ENCODE peak calls at places on chromosome 3, in six cellular contexts. U, P, R, V, T and Z are unnamed samples.

GRCh38 chr3:94210256-94210655 is 147.4 kb downstream of the NSUN3 start:
- DNase-seq in U (no peak), R (no peak), V (no peak), P (no peak), T (no peak), Z (no peak)

GRCh38 chr3:189258261-189258660 is 86.5 kb downstream of the TPRG1 start:
- DNase-seq in P (no peak), V (no peak), R (no peak), T (no peak), U (peak; percentile 52), Z (no peak)

GRCh38 chr3:142953443-142953842 is 10.0 kb downstream of the PAQR9 start:
- DNase-seq in R (no peak), P (no peak), V (no peak), U (no peak), T (no peak), Z (no peak)

GRCh38 chr3:150062492-150062891 is 91.8 kb upstream of the PFN2 start:
- DNase-seq in U (no peak), P (peak; percentile 84), V (no peak), T (no peak), R (no peak), Z (no peak)

GRCh38 chr3:39125837-39126500 is 18.5 kb downstream of the TTC21A start:
- DNase-seq in T (no peak), P (no peak), R (no peak), V (peak; percentile 28), U (no peak), Z (no peak)

GRCh38 chr3:128730521-128730920 is 4.5 kb downstream of the RAB7A start:
- DNase-seq in V (no peak), T (no peak), P (no peak), U (no peak), R (no peak), Z (no peak)

GRCh38 chr3:187211532-187212274 is 14.4 kb downstream of the RTP1 start:
- DNase-seq in T (no peak), P (no peak), U (no peak), V (no peak), R (no peak), Z (no peak)

GRCh38 chr3:50274371-50275104 is 4.3 kb upstream of the LSMEM2 start:
- DNase-seq in P (no peak), U (peak; percentile 91), R (peak; percentile 90), T (no peak), V (peak; percentile 60), Z (no peak)

GRCh38 chr3:158847885-158848284 is 46.0 kb downstream of the MFSD1 start:
- DNase-seq in R (no peak), P (no peak), U (no peak), V (no peak), T (no peak), Z (no peak)

GRCh38 chr3:61060421-61060861 is 190.8 kb downstream of the FHIT start:
- DNase-seq in T (no peak), P (no peak), V (peak; percentile 44), U (no peak), R (no peak), Z (no peak)
- H3K4me1 ChIP-seq in T (no peaks in the 10 kb centered on the region), P (no peaks in the 10 kb centered on the region), V (peaks cover 12% of the 10 kb centered on the region), U (no peaks in the 10 kb centered on the region), R (no peaks in the 10 kb centered on the region), Z (no peaks in the 10 kb centered on the region)

DNA sequence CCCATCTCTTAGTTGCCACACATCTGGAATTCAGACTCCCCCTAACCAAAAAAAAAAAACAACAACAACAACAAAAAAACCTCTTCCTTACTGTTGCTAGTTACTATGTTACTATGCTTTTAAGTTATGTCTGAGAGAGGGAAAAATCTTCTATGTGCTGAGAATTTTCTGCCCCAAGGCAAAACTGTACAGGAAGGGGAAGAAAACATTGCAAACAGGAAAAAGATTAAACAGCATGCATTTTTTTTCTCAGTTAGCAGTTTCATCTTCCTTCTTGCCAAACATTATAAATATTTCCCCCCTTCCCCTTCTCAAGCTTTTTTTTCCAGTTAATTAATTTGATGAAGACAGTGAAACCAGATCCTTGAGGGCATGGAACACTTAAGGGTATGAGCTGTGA is 1.1 kb upstream of the CD200R1 start:
- DNase-seq in P (no peak), U (no peak), T (no peak), R (no peak), V (no peak), Z (no peak)
- H3K4me1 ChIP-seq in P (no peaks in the 10 kb centered on the region), U (no peaks in the 10 kb centered on the region), T (no peaks in the 10 kb centered on the region), R (no peaks in the 10 kb centered on the region), V (peaks cover 11% of the 10 kb centered on the region), Z (no peaks in the 10 kb centered on the region)

GRCh38 chr3:182327196-182327681 is 466.1 kb upstream of the ATP11B start:
- DNase-seq in T (no peak), R (no peak), P (no peak), V (no peak), U (peak; percentile 33), Z (no peak)
- H3K4me1 ChIP-seq in T (peaks cover 11% of the 10 kb centered on the region), R (no peaks in the 10 kb centered on the region), P (no peaks in the 10 kb centered on the region), V (no peaks in the 10 kb centered on the region), U (peaks cover 21% of the 10 kb centered on the region), Z (peaks cover 3% of the 10 kb centered on the region)

DNA sequence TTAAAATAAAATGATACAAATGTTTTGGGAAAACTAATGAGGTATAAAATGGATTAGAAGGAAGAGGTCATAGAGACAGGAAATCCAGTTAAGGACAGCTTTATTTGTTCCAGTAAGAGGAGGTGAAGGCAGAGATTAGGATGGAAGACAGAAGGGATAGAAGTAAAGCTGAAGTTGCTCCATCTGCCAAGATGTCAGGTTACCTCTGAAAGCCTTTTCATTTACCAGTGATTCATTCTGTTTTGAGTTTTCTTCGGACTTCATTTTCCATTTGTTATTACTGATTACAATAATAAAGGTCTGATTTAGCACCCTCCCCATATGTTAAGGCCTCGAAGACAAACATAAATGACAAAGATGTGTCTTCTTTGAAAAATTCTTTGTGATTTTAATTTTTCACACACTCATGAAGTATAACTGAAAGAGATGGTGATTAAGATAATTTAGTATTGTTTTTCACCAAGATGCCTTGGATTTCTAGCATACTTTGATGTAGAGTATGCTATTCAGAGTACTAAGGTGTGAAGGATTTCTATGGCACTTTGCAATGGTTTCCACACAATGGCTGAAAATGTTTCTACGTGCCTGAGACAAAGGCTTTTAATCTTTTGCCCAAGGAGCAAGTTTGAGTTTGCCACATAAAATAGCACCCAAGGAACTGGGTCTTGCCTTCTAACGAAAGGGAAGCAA is 75.4 kb upstream of the PLAAT1 start:
- DNase-seq in U (no peak), R (peak; percentile 16), P (no peak), V (no peak), T (no peak), Z (no peak)
- H3K4me1 ChIP-seq in U (no peaks in the 10 kb centered on the region), R (no peaks in the 10 kb centered on the region), P (no peaks in the 10 kb centered on the region), V (no peaks in the 10 kb centered on the region), T (no peaks in the 10 kb centered on the region), Z (no peaks in the 10 kb centered on the region)

DNA sequence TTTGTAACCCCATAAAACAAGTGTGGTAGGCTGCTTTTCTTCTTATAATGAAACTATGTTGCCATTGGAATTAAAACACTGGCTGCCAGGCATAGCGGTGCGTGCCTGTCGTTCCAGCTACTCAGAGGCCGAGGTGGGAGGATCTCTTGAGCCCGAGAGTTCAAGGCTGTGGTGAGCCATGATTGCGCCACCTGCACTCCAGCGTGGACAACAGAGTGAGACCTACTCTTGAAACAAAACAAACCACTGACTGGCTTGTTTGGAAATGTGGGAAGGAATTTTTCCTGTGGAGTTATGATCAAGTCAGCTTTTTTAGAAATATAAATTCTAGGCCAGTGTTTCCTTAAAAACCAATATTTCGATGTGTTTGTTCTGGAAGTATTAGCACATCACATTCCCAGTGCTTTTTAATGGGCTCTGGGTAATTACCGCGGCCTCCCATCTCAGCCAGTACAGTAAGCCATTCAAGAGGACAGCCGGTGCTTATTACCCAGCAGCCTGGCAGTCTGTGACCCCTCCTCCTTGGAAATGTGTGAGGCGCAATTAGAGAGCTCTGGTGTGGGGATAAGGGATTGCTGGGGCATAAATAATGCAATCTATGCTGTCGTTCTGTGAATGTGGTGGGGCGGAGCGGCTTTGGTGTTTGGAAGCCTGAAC is 58.3 kb upstream of the TRAK1 start:
- DNase-seq in R (peak; percentile 61), V (peak; percentile 95), U (no peak), T (no peak), P (no peak), Z (no peak)
- H3K4me1 ChIP-seq in R (peaks cover 2% of the 10 kb centered on the region), V (peaks cover 58% of the 10 kb centered on the region), U (peaks cover 8% of the 10 kb centered on the region), T (peaks cover 39% of the 10 kb centered on the region), P (peaks cover 60% of the 10 kb centered on the region), Z (peaks cover 3% of the 10 kb centered on the region)

GRCh38 chr3:62811119-62811518 is 64.1 kb downstream of the CADPS start:
- DNase-seq in R (no peak), T (no peak), V (no peak), P (no peak), U (no peak), Z (no peak)

GRCh38 chr3:62803276-62803675 is 71.9 kb downstream of the CADPS start:
- DNase-seq in U (no peak), P (no peak), T (no peak), R (peak; percentile 12), V (no peak), Z (no peak)

DNA sequence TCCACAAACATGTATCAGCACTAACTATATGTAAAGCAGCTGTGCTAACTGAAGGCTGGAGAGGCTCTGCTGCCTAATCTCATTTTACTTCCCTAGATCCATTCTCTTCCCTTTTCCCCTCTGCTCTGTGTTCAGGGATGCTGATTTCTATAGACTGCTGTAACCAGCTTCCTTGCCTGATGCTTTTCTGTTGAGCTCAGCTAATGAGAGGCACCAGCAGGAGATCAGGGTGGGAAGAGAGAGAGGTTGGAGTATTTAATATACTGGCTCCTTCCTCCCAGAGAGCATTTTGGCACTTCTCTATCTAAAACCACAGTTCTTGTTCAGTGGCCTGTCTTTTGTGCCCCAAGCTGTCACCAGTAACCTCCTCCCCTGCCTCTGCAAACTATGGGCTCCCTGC is 69.6 kb downstream of the CADPS start:
- DNase-seq in P (no peak), R (peak; percentile 39), V (no peak), T (no peak), U (no peak), Z (no peak)
- H3K4me1 ChIP-seq in P (no peaks in the 10 kb centered on the region), R (peaks cover 4% of the 10 kb centered on the region), V (no peaks in the 10 kb centered on the region), T (no peaks in the 10 kb centered on the region), U (peaks cover 2% of the 10 kb centered on the region), Z (no peaks in the 10 kb centered on the region)

DNA sequence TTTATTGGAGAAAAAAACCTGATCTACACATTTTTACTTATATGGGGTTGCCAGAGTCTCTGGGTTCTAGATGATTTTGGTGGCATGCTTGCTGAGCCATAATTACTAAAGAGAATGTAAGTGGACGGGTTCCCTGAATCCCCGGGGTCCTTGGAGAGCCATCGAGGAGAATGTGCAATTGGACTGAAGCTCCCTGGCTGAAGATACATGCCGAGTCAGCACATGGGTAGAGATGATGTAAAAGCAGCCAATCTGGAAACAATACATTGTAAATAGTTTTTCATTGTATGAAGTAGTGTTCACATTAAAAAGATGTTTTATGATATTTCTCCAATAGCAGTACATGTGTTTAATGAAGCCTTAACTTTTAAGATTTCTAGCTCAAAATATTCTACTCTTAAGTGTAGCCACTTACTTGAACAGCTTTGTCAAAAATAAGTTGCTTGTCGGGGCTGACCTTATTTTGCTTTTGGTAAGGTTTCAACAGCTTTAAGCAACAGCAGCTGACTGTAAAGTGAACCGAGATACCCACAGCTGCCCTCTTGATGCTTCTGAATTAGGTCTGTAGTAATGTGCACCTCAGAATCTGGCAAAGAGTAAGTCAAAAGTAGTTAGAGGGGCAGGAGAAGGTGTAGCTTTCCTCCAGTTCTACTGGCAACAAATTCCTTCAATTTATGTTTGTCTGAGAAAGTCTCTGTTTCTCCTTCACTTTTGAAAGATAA is 205.7 kb downstream of the PLCL2 start:
- DNase-seq in R (no peak), U (no peak), P (no peak), T (no peak), V (no peak), Z (no peak)
- H3K4me1 ChIP-seq in R (peaks cover 1% of the 10 kb centered on the region), U (no peaks in the 10 kb centered on the region), P (peaks cover 18% of the 10 kb centered on the region), T (no peaks in the 10 kb centered on the region), V (no peaks in the 10 kb centered on the region), Z (peaks cover 3% of the 10 kb centered on the region)

DNA sequence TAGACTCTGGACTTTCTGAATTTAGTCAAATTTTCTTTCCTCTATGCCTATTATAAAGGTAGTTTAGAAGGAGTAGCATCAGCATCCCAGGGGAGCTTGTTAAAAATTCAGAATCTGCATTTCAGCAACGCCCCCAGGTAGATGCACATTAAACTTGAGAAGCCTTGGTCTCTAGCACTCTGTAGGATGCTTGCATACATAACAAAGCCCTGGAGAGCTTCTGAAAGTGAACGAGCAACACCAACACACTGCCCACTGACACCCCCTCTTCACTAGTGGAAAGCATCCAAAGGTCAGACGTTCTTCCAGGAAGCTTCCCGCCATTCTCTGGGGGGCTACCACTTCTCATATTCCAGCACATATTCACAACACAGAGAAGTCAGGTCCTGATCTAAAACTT is 6.5 kb downstream of the PRICKLE2 start:
- DNase-seq in U (no peak), R (no peak), T (no peak), V (no peak), P (no peak), Z (no peak)
- H3K4me1 ChIP-seq in U (peaks cover 10% of the 10 kb centered on the region), R (peaks cover 10% of the 10 kb centered on the region), T (no peaks in the 10 kb centered on the region), V (no peaks in the 10 kb centered on the region), P (peaks cover 97% of the 10 kb centered on the region), Z (peaks cover 3% of the 10 kb centered on the region)